ENCODE peak calls at places on chromosomes 6 and 20, in ten cellular contexts. Q is mesendoderm, E is neural progenitor cell, Y is endothelial cell of umbilical vein, S is SK-N-SH, L is MM.1S, F is GM23248, T is keratinocyte, Z is PC-3, O is HepG2. G is an unnamed sample.

GRCh38 chr6:38320817-38321216 is 318.9 kb downstream of the BTBD9 start:
- DNase-seq in Q (no peak), E (no peak), Y (no peak), S (no peak), L (no peak), F (no peak), T (no peak), Z (no peak), O (no peak), G (no peak)

GRCh38 chr20:59016795-59017492 is 2.3 kb upstream of the TUBB1 start:
- DNase-seq in Q (no peak), E (no peak), Y (peak), S (no peak), L (no peak), F (no peak), T (no peak), Z (peak), O (peak), G (no peak)

GRCh38 chr6:73640179-73640750 is 13.5 kb downstream of the SLC17A5 start:
- DNase-seq in Q (no peak), E (no peak), Y (no peak), S (no peak), L (no peak), F (peak), T (no peak), Z (peak), O (no peak), G (no peak)

GRCh38 chr6:19713411-19713810 is 123.8 kb upstream of the ID4 start:
- DNase-seq in Q (no peak), E (no peak), Y (no peak), S (no peak), L (no peak), F (peak), T (no peak), Z (no peak), O (no peak), G (no peak)

GRCh38 chr6:15715060-15715459 is 52.2 kb upstream of the DTNBP1 start:
- DNase-seq in Q (no peak), E (no peak), Y (no peak), S (no peak), L (no peak), F (peak), T (peak), Z (peak), O (no peak), G (no peak)

GRCh38 chr6:43773050-43773956 is 3.3 kb downstream of the VEGFA start:
- DNase-seq in Q (peak), E (peak), Y (peak), S (peak), L (peak), F (peak), T (no peak), Z (peak), O (peak), G (peak)

GRCh38 chr6:134477991-134478635 is 160.2 kb upstream of the SGK1 start:
- DNase-seq in Q (no peak), E (no peak), Y (no peak), S (no peak), L (no peak), F (peak), T (no peak), Z (no peak), O (no peak), G (no peak)

GRCh38 chr6:22770042-22770441 is 200.7 kb downstream of the HDGFL1 start:
- DNase-seq in Q (no peak), E (no peak), Y (no peak), S (no peak), L (no peak), F (no peak), T (no peak), Z (no peak), O (no peak), G (no peak)

GRCh38 chr20:46833360-46833759 is 61.3 kb upstream of the EYA2 start:
- DNase-seq in Q (no peak), E (no peak), Y (no peak), S (no peak), L (no peak), F (no peak), T (no peak), Z (no peak), O (no peak), G (no peak)

GRCh38 chr20:20503788-20504528 is 136.1 kb downstream of the INSM1 start:
- DNase-seq in Q (no peak), E (no peak), Y (no peak), S (no peak), L (no peak), F (no peak), T (no peak), Z (peak), O (no peak), G (no peak)

GRCh38 chr20:46895906-46896242 is 1.2 kb downstream of the EYA2 start:
- DNase-seq in Q (no peak), E (no peak), Y (no peak), S (no peak), L (no peak), F (no peak), T (no peak), Z (no peak), O (no peak), G (no peak)

GRCh38 chr6:35354361-35355135 is 12.2 kb downstream of the PPARD start:
- DNase-seq in Q (no peak), E (no peak), Y (no peak), S (no peak), L (no peak), F (peak), T (no peak), Z (no peak), O (no peak), G (no peak)

GRCh38 chr20:58514321-58515239 is 619 bp downstream of the APCDD1L start:
- DNase-seq in Q (peak), E (peak), Y (no peak), S (no peak), L (no peak), F (peak), T (no peak), Z (no peak), O (no peak), G (no peak)

GRCh38 chr6:190596-191395 is 101.5 kb upstream of the DUSP22 start:
- DNase-seq in Q (peak), E (peak), Y (no peak), S (no peak), L (peak), F (no peak), T (no peak), Z (peak), O (peak), G (no peak)

GRCh38 chr6:107334026-107334425 is 125.3 kb downstream of the PDSS2 start:
- DNase-seq in Q (no peak), E (no peak), Y (no peak), S (no peak), L (no peak), F (no peak), T (no peak), Z (no peak), O (no peak), G (no peak)

GRCh38 chr6:45812937-45813336 is 202.7 kb downstream of the CLIC5 start:
- DNase-seq in Q (no peak), E (peak), Y (no peak), S (no peak), L (no peak), F (no peak), T (no peak), Z (no peak), O (no peak), G (no peak)

GRCh38 chr6:169366177-169366901 is 112.7 kb upstream of the THBS2 start:
- DNase-seq in Q (no peak), E (no peak), Y (no peak), S (no peak), L (no peak), F (no peak), T (no peak), Z (no peak), O (no peak), G (no peak)

GRCh38 chr20:13022401-13023170 is 13.8 kb downstream of the SPTLC3 start:
- DNase-seq in Q (no peak), E (no peak), Y (peak), S (no peak), L (no peak), F (peak), T (no peak), Z (peak), O (no peak), G (no peak)

GRCh38 chr6:1314617-1315016 is 2.7 kb downstream of the FOXQ1 start:
- DNase-seq in Q (no peak), E (no peak), Y (no peak), S (no peak), L (no peak), F (no peak), T (no peak), Z (no peak), O (no peak), G (no peak)

GRCh38 chr6:25472314-25472713 is 179.7 kb upstream of the SCGN start:
- DNase-seq in Q (no peak), E (peak), Y (no peak), S (peak), L (no peak), F (peak), T (no peak), Z (peak), O (no peak), G (peak)

GRCh38 chr6:143251288-143251687 is 190.6 kb downstream of the AIG1 start:
- DNase-seq in Q (no peak), E (no peak), Y (no peak), S (no peak), L (no peak), F (no peak), T (no peak), Z (no peak), O (no peak), G (no peak)

GRCh38 chr6:125153541-125154183 is at the start of gene TPD52L1:
- DNase-seq in Q (peak), E (peak), Y (peak), S (peak), L (peak), F (peak), T (no peak), Z (peak), O (peak), G (peak)

GRCh38 chr6:135722679-135723078 is 128.8 kb upstream of the PDE7B start:
- DNase-seq in Q (no peak), E (no peak), Y (peak), S (no peak), L (no peak), F (peak), T (peak), Z (peak), O (peak), G (no peak)

GRCh38 chr6:446418-447366 is 55.1 kb downstream of the IRF4 start:
- DNase-seq in Q (no peak), E (no peak), Y (no peak), S (no peak), L (no peak), F (peak), T (no peak), Z (peak), O (no peak), G (no peak)

GRCh38 chr6:53797304-53797703 is 2.5 kb downstream of the LRRC1 start:
- DNase-seq in Q (no peak), E (no peak), Y (no peak), S (no peak), L (no peak), F (no peak), T (no peak), Z (no peak), O (no peak), G (no peak)

GRCh38 chr6:100381111-100381510 is 83.6 kb downstream of the SIM1 start:
- DNase-seq in Q (no peak), E (no peak), Y (peak), S (no peak), L (no peak), F (peak), T (no peak), Z (no peak), O (no peak), G (no peak)

GRCh38 chr20:34124469-34125249 is 12.6 kb upstream of the EIF2S2 start:
- DNase-seq in Q (no peak), E (no peak), Y (no peak), S (peak), L (peak), F (no peak), T (no peak), Z (no peak), O (no peak), G (peak)

GRCh38 chr6:104591573-104592334 is 268.0 kb downstream of the HACE1 start:
- DNase-seq in Q (no peak), E (no peak), Y (peak), S (no peak), L (no peak), F (peak), T (no peak), Z (no peak), O (no peak), G (no peak)
- H3K9ac ChIP-seq in Q (no peak), E (no peak), Y (no peak), S (no peak), L (no peak), F (no peak), T (no peak), Z (no peak), O (no peak), G (no peak)

GRCh38 chr6:166031275-166031674 is 136.4 kb downstream of the TBXT start:
- DNase-seq in Q (no peak), E (no peak), Y (no peak), S (no peak), L (no peak), F (no peak), T (no peak), Z (no peak), O (no peak), G (no peak)
- H3K9ac ChIP-seq in Q (no peak), E (no peak), Y (no peak), S (no peak), L (no peak), F (no peak), T (no peak), Z (no peak), O (no peak), G (no peak)

DNA sequence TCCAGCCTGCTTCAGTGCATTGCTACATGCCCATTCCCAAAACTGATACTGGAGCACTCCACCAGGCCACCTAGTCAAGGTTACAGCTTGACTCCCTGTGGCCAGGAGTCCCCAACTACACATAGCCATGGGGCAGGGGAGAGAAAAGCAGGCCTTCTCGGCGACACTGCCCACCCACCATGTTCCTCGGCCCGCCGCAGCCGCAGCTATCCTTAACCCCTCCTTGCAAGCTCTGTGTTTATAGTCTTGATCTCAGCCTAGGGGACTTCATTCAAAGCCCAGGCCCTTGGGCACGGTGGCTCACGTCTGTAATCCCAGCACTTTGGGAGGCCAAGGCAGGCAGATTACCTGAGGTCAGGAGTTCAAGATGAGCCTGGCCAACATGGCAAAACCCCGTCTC is 39.2 kb upstream of the FAM50B start:
- DNase-seq in Q (no peak), E (no peak), Y (no peak), S (no peak), L (no peak), F (no peak), T (no peak), Z (no peak), O (no peak), G (no peak)
- H3K9ac ChIP-seq in Q (no peak), E (no peak), Y (no peak), S (no peak), L (no peak), F (no peak), T (no peak), Z (no peak), O (no peak), G (no peak)

GRCh38 chr20:19176483-19176882 is 36.0 kb upstream of the SLC24A3 start:
- DNase-seq in Q (peak), E (no peak), Y (no peak), S (no peak), L (no peak), F (no peak), T (no peak), Z (no peak), O (no peak), G (no peak)
- H3K9ac ChIP-seq in Q (no peak), E (no peak), Y (no peak), S (no peak), L (no peak), F (no peak), T (no peak), Z (no peak), O (no peak), G (no peak)

GRCh38 chr6:113184736-113185135 is 672.4 kb upstream of the MARCKS start:
- DNase-seq in Q (no peak), E (no peak), Y (no peak), S (no peak), L (no peak), F (peak), T (no peak), Z (no peak), O (no peak), G (no peak)
- H3K9ac ChIP-seq in Q (no peak), E (no peak), Y (no peak), S (peak), L (no peak), F (peak), T (no peak), Z (no peak), O (no peak), G (no peak)

GRCh38 chr6:108781419-108782110 is 66.7 kb upstream of the ARMC2 start:
- DNase-seq in Q (peak), E (peak), Y (no peak), S (no peak), L (no peak), F (peak), T (no peak), Z (no peak), O (no peak), G (no peak)
- H3K9ac ChIP-seq in Q (peak), E (no peak), Y (no peak), S (no peak), L (peak), F (peak), T (peak), Z (peak), O (no peak), G (no peak)

GRCh38 chr6:105675715-105676397 is 273.0 kb upstream of the PREP start:
- DNase-seq in Q (no peak), E (peak), Y (no peak), S (peak), L (no peak), F (peak), T (peak), Z (peak), O (no peak), G (no peak)

GRCh38 chr6:105680131-105680530 is 277.2 kb upstream of the PREP start:
- DNase-seq in Q (no peak), E (no peak), Y (no peak), S (no peak), L (no peak), F (no peak), T (no peak), Z (peak), O (no peak), G (no peak)

GRCh38 chr6:105678516-105678915 is 275.6 kb upstream of the PREP start:
- DNase-seq in Q (no peak), E (no peak), Y (no peak), S (no peak), L (no peak), F (peak), T (no peak), Z (peak), O (no peak), G (no peak)

GRCh38 chr6:105676837-105677236 is 274.0 kb upstream of the PREP start:
- DNase-seq in Q (no peak), E (no peak), Y (no peak), S (no peak), L (no peak), F (no peak), T (no peak), Z (no peak), O (no peak), G (no peak)

GRCh38 chr6:105677671-105678475 is 275.0 kb upstream of the PREP start:
- DNase-seq in Q (no peak), E (no peak), Y (no peak), S (no peak), L (no peak), F (peak), T (no peak), Z (no peak), O (no peak), G (no peak)
- H3K9ac ChIP-seq in Q (no peak), E (no peak), Y (no peak), S (no peak), L (no peak), F (no peak), T (no peak), Z (no peak), O (no peak), G (no peak)

GRCh38 chr20:48676795-48677447 is 150.9 kb downstream of the PREX1 start:
- DNase-seq in Q (no peak), E (no peak), Y (no peak), S (no peak), L (no peak), F (no peak), T (no peak), Z (no peak), O (no peak), G (no peak)
- H3K9ac ChIP-seq in Q (no peak), E (no peak), Y (no peak), S (no peak), L (no peak), F (no peak), T (no peak), Z (no peak), O (no peak), G (no peak)

G was measured in Karpas-422.